ENCODE peak calls at places on chromosomes 11 and 22, in ten cellular contexts. P, W, J, U, D, T, K, V, S and O are unnamed samples.
A peak's percentile ranks its signal among the peaks of the same experiment; 100 is the strongest.

GRCh38 chr11:121524233-121524631 is 71.5 kb upstream of the SORL1-AS1 start:
- DNase-seq in P (peak; percentile 66), W (no peak), J (no peak), U (no peak), D (peak; percentile 44), T (no peak), K (no peak), V (no peak), S (no peak), O (no peak)

GRCh38 chr11:115760528-115760837 is 256.3 kb upstream of the CADM1 start:
- DNase-seq in P (no peak), W (no peak), J (no peak), U (no peak), D (no peak), T (no peak), K (no peak), V (no peak), S (no peak), O (no peak)

GRCh38 chr22:27128461-27129080 is 471.2 kb downstream of the MIAT start:
- DNase-seq in P (peak; percentile 39), W (no peak), J (no peak), U (no peak), D (no peak), T (no peak), K (no peak), V (no peak), S (no peak), O (no peak)

GRCh38 chr22:30572840-30573593 is 1.4 kb downstream of the GAL3ST1 start:
- DNase-seq in P (peak; percentile 83), W (no peak), J (no peak), U (no peak), D (no peak), T (no peak), K (no peak), V (no peak), S (no peak), O (no peak)

GRCh38 chr11:69057801-69058200 is 9.1 kb downstream of the TPCN2 start:
- DNase-seq in P (no peak), W (no peak), J (no peak), U (no peak), D (no peak), T (no peak), K (no peak), V (no peak), S (no peak), O (no peak)

GRCh38 chr11:126537492-126537891 is 182.0 kb downstream of the ST3GAL4 start:
- DNase-seq in P (no peak), W (no peak), J (no peak), U (no peak), D (no peak), T (no peak), K (no peak), V (no peak), S (no peak), O (no peak)

GRCh38 chr11:96315476-96315875 is 27.5 kb downstream of the MAML2 start:
- DNase-seq in P (no peak), W (no peak), J (no peak), U (no peak), D (no peak), T (no peak), K (no peak), V (no peak), S (no peak), O (no peak)

GRCh38 chr22:24289138-24289537 is 18.5 kb downstream of the SPECC1L start:
- DNase-seq in P (peak; percentile 34), W (no peak), J (peak; percentile 87), U (no peak), D (no peak), T (peak; percentile 84), K (peak; percentile 84), V (no peak), S (no peak), O (peak; percentile 66)

GRCh38 chr22:19882446-19883381 is 28.0 kb upstream of the GNB1L start:
- DNase-seq in P (no peak), W (no peak), J (no peak), U (peak; percentile 44), D (no peak), T (no peak), K (no peak), V (peak; percentile 26), S (peak; percentile 59), O (no peak)

GRCh38 chr11:83072689-83073242 is 1.1 kb upstream of the RAB30 start:
- DNase-seq in P (no peak), W (no peak), J (no peak), U (no peak), D (no peak), T (no peak), K (no peak), V (no peak), S (no peak), O (no peak)

GRCh38 chr22:49476176-49476575 is 351.5 kb downstream of the BRD1 start:
- DNase-seq in P (no peak), W (no peak), J (no peak), U (no peak), D (no peak), T (no peak), K (no peak), V (no peak), S (peak; percentile 4), O (no peak)

GRCh38 chr11:45180888-45181594 is 34.6 kb downstream of the PRDM11 start:
- DNase-seq in P (no peak), W (no peak), J (peak; percentile 76), U (peak; percentile 91), D (peak; percentile 63), T (peak; percentile 55), K (peak; percentile 41), V (peak; percentile 80), S (no peak), O (peak; percentile 54)

GRCh38 chr11:94171693-94172440 is 43.2 kb downstream of the PANX1 start:
- DNase-seq in P (peak; percentile 38), W (peak; percentile 34), J (peak; percentile 64), U (no peak), D (peak; percentile 57), T (peak; percentile 51), K (peak; percentile 50), V (peak; percentile 61), S (no peak), O (peak; percentile 41)

GRCh38 chr11:34730544-34731295 is 109.8 kb downstream of the EHF start:
- DNase-seq in P (no peak), W (no peak), J (no peak), U (no peak), D (no peak), T (no peak), K (no peak), V (no peak), S (no peak), O (no peak)